ENCODE peak calls at places on chromosomes 2 and 18, in six cellular contexts. P is fibroblast of mammary gland, X is sigmoid colon, C is B cell, T is suprapubic skin, M is RWPE2. V is an unnamed sample.

GRCh38 chr2:11398710-11399109 is 54.3 kb upstream of the ROCK2 start:
- DNase-seq in M (no peak), X (no peak), C (no peak), T (no peak), P (no peak), V (no peak)

GRCh38 chr18:59907660-59908059 is 7.9 kb downstream of the PMAIP1 start:
- DNase-seq in T (no peak), X (no peak), P (no peak), C (no peak), M (no peak), V (no peak)

GRCh38 chr2:112449854-112450253 is 16.4 kb upstream of the RGPD8 start:
- DNase-seq in X (no peak), P (no peak), C (no peak), T (no peak), M (no peak), V (no peak)

GRCh38 chr18:26190506-26190905 is 35.7 kb upstream of the TAF4B start:
- DNase-seq in M (no peak), C (peak), P (no peak), T (no peak), X (no peak), V (no peak)

GRCh38 chr2:182444806-182445205 is 18.0 kb upstream of the PDE1A start:
- DNase-seq in P (no peak), T (no peak), C (no peak), X (no peak), M (no peak), V (no peak)

GRCh38 chr2:136141510-136142154 is 23.7 kb upstream of the CXCR4 start:
- DNase-seq in X (no peak), T (no peak), M (no peak), P (no peak), C (no peak), V (no peak)

GRCh38 chr2:176078440-176079284 is 5.1 kb downstream of the EVX2 start:
- DNase-seq in M (no peak), P (no peak), X (no peak), T (no peak), C (no peak), V (no peak)

GRCh38 chr2:205725059-205725458 is 42.8 kb downstream of the NRP2 start:
- DNase-seq in X (no peak), T (no peak), C (no peak), P (no peak), M (no peak), V (no peak)

GRCh38 chr2:182446087-182446486 is 19.3 kb upstream of the PDE1A start:
- DNase-seq in T (no peak), X (no peak), P (no peak), M (no peak), C (no peak), V (no peak)

GRCh38 chr2:237122214-237122666 is 36.6 kb downstream of the COPS8 start:
- DNase-seq in C (no peak), T (no peak), P (peak), X (peak), M (peak), V (no peak)

GRCh38 chr2:96152301-96153165 is 7.3 kb upstream of the DUSP2 start:
- DNase-seq in X (peak), P (no peak), T (peak), C (no peak), M (peak), V (peak)

GRCh38 chr2:62705859-62706720 is 577 bp downstream of the EHBP1 start:
- DNase-seq in P (peak), X (peak), T (peak), C (no peak), M (peak), V (peak)

GRCh38 chr2:53104263-53104662 is 663.3 kb upstream of the CHAC2 start:
- DNase-seq in C (no peak), P (peak), X (no peak), T (no peak), M (no peak), V (no peak)

GRCh38 chr18:76875390-76876330 is 53.3 kb downstream of the ZNF236 start:
- DNase-seq in C (peak), X (no peak), P (peak), T (no peak), M (no peak), V (no peak)

GRCh38 chr2:8036366-8036765 is 645.5 kb upstream of the ID2 start:
- DNase-seq in X (no peak), C (no peak), P (peak), M (no peak), T (no peak), V (no peak)

GRCh38 chr2:102155703-102156515 is 13.4 kb downstream of the IL1R1 start:
- DNase-seq in P (peak), T (no peak), X (peak), M (no peak), C (no peak), V (no peak)

GRCh38 chr2:9234680-9235387 is 28.2 kb downstream of the ASAP2 start:
- DNase-seq in P (peak), M (peak), C (peak), X (no peak), T (peak), V (no peak)

GRCh38 chr18:47113796-47114540 is 36.3 kb downstream of the HDHD2 start:
- DNase-seq in C (no peak), P (peak), X (no peak), M (no peak), T (no peak), V (no peak)

DNA sequence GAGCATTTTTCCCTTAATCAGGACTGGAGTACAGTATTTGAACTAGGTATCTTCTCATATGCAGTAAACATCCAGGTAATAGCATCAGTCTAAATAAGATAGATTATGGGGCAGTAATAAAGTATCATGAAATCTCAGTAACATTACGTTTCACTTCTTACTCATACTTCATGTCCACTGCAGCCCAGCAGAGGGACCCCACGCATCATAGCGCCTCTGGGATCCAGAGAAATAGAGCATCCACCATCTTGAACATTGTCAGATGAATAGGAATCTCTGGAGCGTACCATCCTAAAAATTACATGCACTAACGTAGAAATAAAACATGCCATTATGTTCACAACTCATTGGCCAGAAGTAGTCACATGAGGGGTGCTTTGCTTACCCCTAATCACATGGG is 499.0 kb downstream of the CPS1 start:
- DNase-seq in T (no peak), M (no peak), P (no peak), X (no peak), C (no peak), V (no peak)
- TF ChIP-seq CTCF in T (no peak), M (peak), P (peak), X (no peak), C (no peak), V (peak)

GRCh38 chr2:15943378-15943851 is 3.1 kb downstream of the MYCN start:
- DNase-seq in C (no peak), P (no peak), T (peak), X (no peak), M (no peak), V (no peak)
- TF ChIP-seq CTCF in C (no peak), P (no peak), T (no peak), X (no peak), M (no peak), V (peak)

DNA sequence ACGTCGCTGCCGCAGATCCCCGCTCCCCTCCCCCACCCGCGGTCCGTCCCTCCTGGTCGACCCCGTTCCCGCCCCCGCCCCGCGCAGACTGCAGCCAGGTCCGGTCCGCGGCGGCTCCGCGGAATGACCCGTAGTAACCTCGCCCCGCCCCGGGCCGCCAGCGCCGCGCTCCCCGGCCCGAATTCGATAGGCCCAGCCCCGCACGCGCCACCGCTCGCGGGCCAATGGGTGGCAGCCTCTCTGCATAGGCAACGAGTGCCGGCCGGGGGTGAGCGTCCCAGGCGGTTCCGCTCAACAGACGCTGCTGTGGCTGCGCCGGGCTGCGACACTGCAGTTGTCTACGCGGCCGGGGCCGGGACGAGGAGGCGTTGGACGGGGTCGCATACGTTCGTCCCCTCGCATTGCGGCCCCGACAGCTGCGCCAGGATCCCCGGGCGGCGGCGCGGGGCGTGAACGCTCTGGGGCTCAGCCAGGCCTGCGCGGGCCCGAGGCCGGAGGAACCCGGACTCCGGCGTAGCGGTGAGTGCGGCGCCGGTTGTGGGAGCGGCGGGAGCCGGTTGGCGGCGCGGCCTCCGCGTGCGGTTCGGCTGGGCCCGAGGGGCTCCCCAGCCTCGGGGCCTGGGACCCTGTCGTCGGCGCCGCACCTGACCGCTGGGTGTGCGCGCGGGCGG is at the start of gene ACSL3:
- DNase-seq in M (peak), T (peak), X (peak), P (peak), C (peak), V (peak)
- TF ChIP-seq CTCF in M (no peak), T (no peak), X (no peak), P (no peak), C (peak), V (peak)

DNA sequence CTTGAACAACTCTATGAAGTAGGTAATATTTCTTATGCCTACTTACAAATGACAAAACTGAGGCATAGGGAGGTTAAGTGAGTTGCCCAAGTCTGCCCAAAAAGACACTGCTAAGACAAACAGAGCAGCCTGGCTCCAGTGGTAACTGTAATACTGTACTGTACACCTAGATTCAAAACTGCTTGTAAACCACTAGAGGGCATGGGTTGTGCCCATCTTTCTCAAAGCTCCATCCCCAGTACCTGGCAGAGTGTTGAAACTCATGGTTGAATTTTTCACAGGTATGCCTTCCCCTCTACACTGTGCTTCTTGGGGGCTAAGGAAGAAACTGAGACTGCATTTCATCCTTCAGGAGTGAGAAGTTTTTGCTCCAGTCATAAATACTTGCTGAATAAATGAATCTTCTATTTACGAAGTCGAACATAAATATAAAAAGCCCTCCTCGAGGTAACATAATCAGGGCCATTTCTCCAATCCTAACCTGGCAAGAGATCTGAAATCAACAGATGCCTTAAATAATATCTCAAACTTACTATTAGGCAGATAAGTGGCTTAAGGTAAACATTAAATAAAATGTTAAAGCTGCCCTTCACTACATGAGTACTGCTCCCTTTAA is 2.0 kb downstream of the PPP4R1 start:
- DNase-seq in X (no peak), M (no peak), C (peak), T (no peak), P (peak), V (no peak)
- TF ChIP-seq CTCF in X (no peak), M (peak), C (peak), T (peak), P (peak), V (peak)

GRCh38 chr18:55780591-55781071 is 192.6 kb upstream of the TCF4 start:
- DNase-seq in C (no peak), X (no peak), M (no peak), P (peak), T (no peak), V (no peak)

GRCh38 chr18:55779461-55779710 is 191.4 kb upstream of the TCF4 start:
- DNase-seq in C (no peak), M (no peak), T (peak), X (no peak), P (no peak), V (no peak)

GRCh38 chr18:55783921-55784320 is 195.9 kb upstream of the TCF4 start:
- DNase-seq in P (no peak), C (no peak), T (no peak), X (no peak), M (no peak), V (no peak)

GRCh38 chr18:55779711-55780590 is 192.0 kb upstream of the TCF4 start:
- DNase-seq in P (peak), M (no peak), T (peak), C (no peak), X (peak), V (peak)

GRCh38 chr18:55781481-55781957 is 193.5 kb upstream of the TCF4 start:
- DNase-seq in T (no peak), C (no peak), X (no peak), M (no peak), P (peak), V (no peak)
- TF ChIP-seq CTCF in T (peak), C (no peak), X (no peak), M (peak), P (peak), V (peak)

GRCh38 chr2:227608469-227609338 is 5.9 kb downstream of the SCYGR3 start:
- DNase-seq in X (no peak), C (no peak), M (no peak), P (no peak), T (no peak), V (no peak)
- TF ChIP-seq CTCF in X (no peak), C (no peak), M (no peak), P (no peak), T (no peak), V (no peak)

V was measured in chondrocyte.